ENCODE peak calls at places on chromosomes 13 and 19, in nine cellular contexts. B is T follicular helper cell; U is GM06990; Q is T-helper 1 cell; N is activated T-cell treated with anti-CD3 and anti-CD28 coated beads for 1 hour; W is choroid plexus epithelial cell; D is NCI-H345; V is T-cell; P is activated naive CD8-positive, alpha-beta T cell treated with anti-CD3 and anti-CD28 coated beads, Interleukin-2, amount 50 U/mL, for 24 hours. T is an unnamed sample.

GRCh38 chr13:34943675-34944634 is 1.9 kb downstream of the NBEA start:
- DNase-seq in N (no peak), B (no peak), W (no peak), V (no peak), D (no peak), P (no peak), U (peak), Q (no peak), T (no peak)

GRCh38 chr13:114261328-114261965 is 20.0 kb upstream of the UPF3A start:
- DNase-seq in B (no peak), P (no peak), W (no peak), Q (no peak), V (no peak), N (no peak), U (no peak), D (no peak), T (no peak)

GRCh38 chr13:97242755-97243497 is 20.8 kb downstream of the MBNL2 start:
- DNase-seq in W (no peak), N (no peak), D (no peak), P (no peak), V (no peak), U (no peak), Q (no peak), B (no peak), T (no peak)

GRCh38 chr13:91185294-91185863 is 162.1 kb upstream of the MIR17HG start:
- DNase-seq in D (peak), Q (no peak), U (no peak), N (no peak), B (no peak), V (no peak), P (no peak), W (peak), T (no peak)

GRCh38 chr19:55912916-55913315 is 19.2 kb downstream of the NLRP13 start:
- DNase-seq in W (no peak), B (no peak), P (no peak), N (no peak), Q (no peak), D (no peak), U (no peak), V (no peak), T (no peak)

GRCh38 chr19:51139299-51140018 is 2.6 kb upstream of the SIGLEC7 start:
- DNase-seq in B (no peak), Q (no peak), V (no peak), N (no peak), U (no peak), P (no peak), D (no peak), W (no peak), T (no peak)

GRCh38 chr19:35702223-35703012 is 1.9 kb upstream of the ZBTB32 start:
- DNase-seq in W (peak), P (peak), D (peak), V (peak), U (peak), Q (peak), N (peak), B (peak), T (peak)

GRCh38 chr19:35519291-35519690 is 5.8 kb upstream of the DMKN start:
- DNase-seq in B (no peak), Q (no peak), V (no peak), U (no peak), N (no peak), P (no peak), W (peak), D (no peak), T (no peak)

GRCh38 chr19:43774103-43774939 is 6.5 kb downstream of the KCNN4 start:
- DNase-seq in Q (no peak), V (no peak), B (no peak), U (no peak), P (no peak), D (no peak), W (peak), N (no peak), T (peak)

GRCh38 chr13:110187501-110188161 is 119.3 kb downstream of the COL4A1 start:
- DNase-seq in B (no peak), Q (no peak), N (no peak), D (no peak), U (no peak), W (peak), P (no peak), V (no peak), T (no peak)

GRCh38 chr13:21010621-21011020 is 50.8 kb downstream of the LATS2 start:
- DNase-seq in P (no peak), V (no peak), B (no peak), U (no peak), D (no peak), Q (peak), W (peak), N (no peak), T (no peak)

GRCh38 chr13:29497137-29497654 is 98.3 kb downstream of the SLC7A1 start:
- DNase-seq in V (no peak), D (no peak), B (no peak), U (no peak), P (no peak), W (peak), N (no peak), Q (no peak), T (no peak)

GRCh38 chr13:78499802-78500201 is 103.5 kb downstream of the POU4F1 start:
- DNase-seq in U (no peak), Q (no peak), V (no peak), P (no peak), D (no peak), N (no peak), W (no peak), B (no peak), T (no peak)

GRCh38 chr13:64925727-64926126 is 2304.4 kb downstream of the PCDH9 start:
- DNase-seq in U (no peak), D (no peak), P (no peak), V (no peak), W (no peak), N (no peak), B (no peak), Q (no peak), T (no peak)